ENCODE peak calls at places on chromosomes 6 and 20, in four cellular contexts. One of them, this sample, is unnamed. For H3K9me3, the result is how much of the 10 kb centered on the place peaks cover.

GRCh38 chr6:158040804-158041347 is 59.2 kb downstream of the SYNJ2 start:
- DNase-seq in cardiac muscle cell: peak
- DNase-seq in body of pancreas: no peak
- DNase-seq in uterus: no peak
- DNase-seq in this sample: no peak

GRCh38 chr20:57374931-57375651 is 16.1 kb upstream of the RBM38 start:
- DNase-seq in body of pancreas: no peak
- DNase-seq in uterus: no peak
- DNase-seq in cardiac muscle cell: no peak
- DNase-seq in this sample: no peak

GRCh38 chr6:89941031-89941775 is 46.9 kb downstream of the GJA10 start:
- DNase-seq in cardiac muscle cell: peak
- DNase-seq in uterus: no peak
- DNase-seq in body of pancreas: peak
- DNase-seq in this sample: no peak

GRCh38 chr6:15473741-15474161 is 189.1 kb downstream of the DTNBP1 start:
- DNase-seq in body of pancreas: no peak
- DNase-seq in cardiac muscle cell: peak
- DNase-seq in uterus: peak
- DNase-seq in this sample: no peak

GRCh38 chr6:15299430-15300131 is 53.7 kb downstream of the JARID2 start:
- DNase-seq in cardiac muscle cell: peak
- DNase-seq in body of pancreas: no peak
- DNase-seq in uterus: no peak
- DNase-seq in this sample: no peak

GRCh38 chr20:12660918-12661317 is 347.9 kb upstream of the SPTLC3 start:
- DNase-seq in uterus: no peak
- DNase-seq in cardiac muscle cell: no peak
- DNase-seq in body of pancreas: peak
- DNase-seq in this sample: peak

GRCh38 chr20:21102252-21102609 is 3.9 kb downstream of the LINC00237 start:
- DNase-seq in cardiac muscle cell: no peak
- DNase-seq in uterus: no peak
- DNase-seq in body of pancreas: peak
- DNase-seq in this sample: no peak

GRCh38 chr6:142373268-142374089 is 71.7 kb downstream of the ADGRG6 start:
- DNase-seq in body of pancreas: no peak
- DNase-seq in cardiac muscle cell: no peak
- DNase-seq in uterus: no peak
- DNase-seq in this sample: no peak

GRCh38 chr6:89116702-89117101 is 1.2 kb downstream of the SRSF12 start:
- DNase-seq in body of pancreas: no peak
- DNase-seq in cardiac muscle cell: no peak
- DNase-seq in uterus: no peak
- DNase-seq in this sample: no peak

GRCh38 chr6:56868687-56869086 is 86.2 kb upstream of the BEND6 start:
- DNase-seq in uterus: no peak
- DNase-seq in body of pancreas: no peak
- DNase-seq in cardiac muscle cell: peak
- DNase-seq in this sample: no peak

GRCh38 chr20:31836853-31837608 is 8.4 kb downstream of the FOXS1 start:
- DNase-seq in cardiac muscle cell: peak
- DNase-seq in uterus: no peak
- DNase-seq in body of pancreas: no peak
- DNase-seq in this sample: peak

GRCh38 chr6:30613251-30614043 is 3.6 kb downstream of the PPP1R10 start:
- DNase-seq in cardiac muscle cell: no peak
- DNase-seq in uterus: no peak
- DNase-seq in body of pancreas: no peak
- DNase-seq in this sample: no peak

GRCh38 chr6:166435574-166435973 is 52.8 kb upstream of the MPC1 start:
- DNase-seq in uterus: no peak
- DNase-seq in body of pancreas: peak
- DNase-seq in cardiac muscle cell: no peak
- DNase-seq in this sample: peak

GRCh38 chr6:14953806-14954205 is 292.1 kb upstream of the JARID2 start:
- DNase-seq in cardiac muscle cell: no peak
- DNase-seq in uterus: no peak
- DNase-seq in body of pancreas: no peak
- DNase-seq in this sample: peak

GRCh38 chr6:63802606-63803206 is 167.1 kb downstream of the PHF3 start:
- DNase-seq in body of pancreas: no peak
- DNase-seq in uterus: no peak
- DNase-seq in cardiac muscle cell: peak
- DNase-seq in this sample: peak

GRCh38 chr20:57811373-57812020 is 101.7 kb upstream of the PMEPA1 start:
- DNase-seq in body of pancreas: peak
- DNase-seq in cardiac muscle cell: no peak
- DNase-seq in uterus: peak
- DNase-seq in this sample: no peak

GRCh38 chr6:3825851-3826581 is 23.2 kb upstream of the FAM50B start:
- DNase-seq in body of pancreas: peak
- DNase-seq in cardiac muscle cell: peak
- DNase-seq in uterus: peak
- DNase-seq in this sample: peak

GRCh38 chr6:166009385-166010031 is 158.1 kb downstream of the TBXT start:
- DNase-seq in uterus: no peak
- DNase-seq in body of pancreas: no peak
- DNase-seq in cardiac muscle cell: no peak
- DNase-seq in this sample: no peak

GRCh38 chr6:34027445-34027936 is 118.4 kb downstream of the GRM4 start:
- DNase-seq in cardiac muscle cell: peak
- DNase-seq in body of pancreas: peak
- DNase-seq in uterus: peak
- DNase-seq in this sample: peak

GRCh38 chr6:53171605-53172467 is 23.2 kb upstream of the GCM1 start:
- DNase-seq in cardiac muscle cell: peak
- DNase-seq in body of pancreas: peak
- DNase-seq in uterus: peak
- DNase-seq in this sample: peak

GRCh38 chr6:108715832-108716231 is 132.4 kb upstream of the ARMC2 start:
- DNase-seq in uterus: no peak
- DNase-seq in cardiac muscle cell: peak
- DNase-seq in body of pancreas: no peak
- DNase-seq in this sample: no peak

GRCh38 chr20:32429745-32430360 is 71.7 kb downstream of the ASXL1 start:
- DNase-seq in cardiac muscle cell: no peak
- DNase-seq in uterus: no peak
- DNase-seq in body of pancreas: no peak
- DNase-seq in this sample: no peak

GRCh38 chr20:112396-112795 is 24.9 kb downstream of the DEFB125 start:
- DNase-seq in cardiac muscle cell: no peak
- DNase-seq in body of pancreas: no peak
- DNase-seq in uterus: no peak
- DNase-seq in this sample: no peak

GRCh38 chr20:58102744-58103516 is 125.5 kb downstream of the ANKRD60 start:
- DNase-seq in body of pancreas: no peak
- DNase-seq in cardiac muscle cell: no peak
- DNase-seq in uterus: no peak
- DNase-seq in this sample: no peak

GRCh38 chr6:19536838-19537237 is 300.3 kb upstream of the ID4 start:
- DNase-seq in cardiac muscle cell: no peak
- DNase-seq in body of pancreas: no peak
- DNase-seq in uterus: no peak
- DNase-seq in this sample: no peak
- H3K9me3 ChIP-seq in cardiac muscle cell: under half
- H3K9me3 ChIP-seq in body of pancreas: under half
- H3K9me3 ChIP-seq in uterus: under half
- H3K9me3 ChIP-seq in this sample: under half

DNA sequence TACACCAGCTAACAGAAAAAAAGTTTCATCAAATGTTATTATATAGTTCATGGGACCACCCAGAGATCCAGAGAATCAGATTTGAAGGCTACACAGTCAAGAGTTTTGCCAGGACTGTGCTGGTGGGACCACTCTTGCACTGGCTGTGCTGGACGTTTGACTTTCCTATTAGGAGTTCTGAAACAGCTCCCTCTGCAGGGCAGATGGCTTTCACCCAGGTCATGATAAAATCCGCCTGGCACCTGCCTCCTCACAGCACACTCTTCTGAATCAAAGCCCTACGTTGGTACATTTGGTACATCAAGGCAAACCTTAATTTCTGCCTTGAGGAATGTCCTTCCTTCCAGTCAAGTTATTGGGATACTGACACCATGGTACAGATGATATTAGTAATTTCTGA is 302.1 kb downstream of the ZNF217 start:
- DNase-seq in uterus: no peak
- DNase-seq in body of pancreas: peak
- DNase-seq in cardiac muscle cell: no peak
- DNase-seq in this sample: peak
- TF ChIP-seq CTCF in uterus: no peak
- TF ChIP-seq CTCF in body of pancreas: no peak
- TF ChIP-seq CTCF in cardiac muscle cell: no peak
- TF ChIP-seq CTCF in this sample: peak

GRCh38 chr6:164917211-164917610 is 392.2 kb downstream of the C6orf118 start:
- DNase-seq in cardiac muscle cell: no peak
- DNase-seq in body of pancreas: no peak
- DNase-seq in uterus: no peak
- DNase-seq in this sample: no peak
- H3K9me3 ChIP-seq in cardiac muscle cell: under half
- H3K9me3 ChIP-seq in body of pancreas: under half
- H3K9me3 ChIP-seq in uterus: under half
- H3K9me3 ChIP-seq in this sample: under half

GRCh38 chr6:48449002-48449401 is 338.0 kb upstream of the PTCHD4 start:
- DNase-seq in body of pancreas: no peak
- DNase-seq in uterus: no peak
- DNase-seq in cardiac muscle cell: peak
- DNase-seq in this sample: no peak
- TF ChIP-seq CTCF in body of pancreas: no peak
- TF ChIP-seq CTCF in uterus: no peak
- TF ChIP-seq CTCF in cardiac muscle cell: peak
- TF ChIP-seq CTCF in this sample: no peak

GRCh38 chr20:41601742-41602141 is 16.4 kb downstream of the CHD6 start:
- DNase-seq in body of pancreas: no peak
- DNase-seq in uterus: no peak
- DNase-seq in cardiac muscle cell: no peak
- DNase-seq in this sample: no peak
- H3K9me3 ChIP-seq in body of pancreas: under half
- H3K9me3 ChIP-seq in uterus: under half
- H3K9me3 ChIP-seq in cardiac muscle cell: under half
- H3K9me3 ChIP-seq in this sample: under half

GRCh38 chr6:140590641-140591040 is 1216.2 kb upstream of the CITED2 start:
- DNase-seq in cardiac muscle cell: peak
- DNase-seq in body of pancreas: no peak
- DNase-seq in uterus: no peak
- DNase-seq in this sample: no peak

GRCh38 chr6:140594806-140595128 is 1220.3 kb upstream of the CITED2 start:
- DNase-seq in cardiac muscle cell: no peak
- DNase-seq in uterus: no peak
- DNase-seq in body of pancreas: no peak
- DNase-seq in this sample: no peak

GRCh38 chr6:140597181-140597580 is 1222.7 kb upstream of the CITED2 start:
- DNase-seq in cardiac muscle cell: no peak
- DNase-seq in body of pancreas: no peak
- DNase-seq in uterus: no peak
- DNase-seq in this sample: no peak

DNA sequence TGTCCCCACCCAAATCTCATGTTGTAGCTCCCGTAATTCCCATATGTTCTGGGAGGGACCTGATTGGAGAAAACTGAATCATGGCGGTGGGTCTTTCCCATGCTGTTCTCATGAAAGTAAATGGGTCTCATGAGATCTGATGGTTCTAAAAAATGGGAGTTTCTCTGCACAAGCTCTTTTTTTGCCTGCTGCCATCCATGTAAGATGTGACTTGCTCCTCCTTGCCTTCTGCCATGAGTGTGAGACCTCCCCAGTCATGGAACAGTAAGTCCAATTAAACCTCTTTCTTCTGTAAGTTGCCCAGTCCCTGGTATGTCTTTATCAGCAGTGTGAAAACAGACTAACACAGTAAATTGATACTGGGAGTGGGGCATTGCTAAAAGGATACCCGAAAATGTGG is 1218.4 kb upstream of the CITED2 start:
- DNase-seq in cardiac muscle cell: no peak
- DNase-seq in body of pancreas: no peak
- DNase-seq in uterus: no peak
- DNase-seq in this sample: no peak
- TF ChIP-seq CTCF in cardiac muscle cell: no peak
- TF ChIP-seq CTCF in body of pancreas: no peak
- TF ChIP-seq CTCF in uterus: no peak
- TF ChIP-seq CTCF in this sample: no peak

DNA sequence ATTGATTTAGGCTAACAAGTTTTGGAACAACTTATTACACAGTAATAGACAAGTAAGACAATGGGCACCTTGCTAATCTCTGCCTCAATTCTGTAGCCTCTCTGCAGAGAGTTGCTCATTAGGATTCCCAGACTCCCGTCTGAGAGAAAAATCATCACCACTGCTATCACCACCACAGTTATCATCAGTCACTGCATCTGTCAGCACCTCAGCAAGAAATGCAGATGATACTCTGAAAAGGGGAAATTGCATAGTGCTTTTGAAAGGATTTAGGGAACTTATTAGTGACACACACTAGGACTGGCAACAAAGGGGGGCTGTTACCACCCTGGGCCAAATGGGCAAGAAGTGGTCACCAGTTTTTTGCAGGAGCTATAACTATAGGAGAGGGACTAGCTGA is 39.9 kb downstream of the FOXA2 start:
- DNase-seq in body of pancreas: no peak
- DNase-seq in uterus: no peak
- DNase-seq in cardiac muscle cell: no peak
- DNase-seq in this sample: no peak
- H3K9me3 ChIP-seq in body of pancreas: under half
- H3K9me3 ChIP-seq in uterus: under half
- H3K9me3 ChIP-seq in cardiac muscle cell: under half
- H3K9me3 ChIP-seq in this sample: under half

GRCh38 chr6:99359800-99360199 is 10.3 kb upstream of the FAXC start:
- DNase-seq in uterus: no peak
- DNase-seq in body of pancreas: no peak
- DNase-seq in cardiac muscle cell: no peak
- DNase-seq in this sample: no peak
- TF ChIP-seq CTCF in uterus: no peak
- TF ChIP-seq CTCF in body of pancreas: no peak
- TF ChIP-seq CTCF in cardiac muscle cell: no peak
- TF ChIP-seq CTCF in this sample: no peak

This sample was measured in BE2C.